ENCODE peak calls at places on chromosomes 16 and 17, in eight cellular contexts. Q, Z, P, B, N, I, O and X are unnamed samples.

GRCh38 chr16:74224828-74225227 is 71.8 kb upstream of the PSMD7 start:
- DNase-seq in P (no peak), N (no peak), Q (no peak), I (no peak), Z (no peak), B (no peak), O (no peak), X (no peak)

GRCh38 chr17:77400445-77400870 is 259.7 kb downstream of the SEC14L1 start:
- DNase-seq in Z (no peak), B (peak), P (no peak), N (peak), I (no peak), O (no peak), Q (peak), X (peak)

GRCh38 chr17:78117027-78117981 is 11.3 kb downstream of the TMC6 start:
- DNase-seq in N (no peak), O (no peak), P (no peak), Q (no peak), B (peak), Z (peak), I (no peak), X (no peak)

GRCh38 chr16:3745751-3746355 is 28.5 kb upstream of the TRAP1 start:
- DNase-seq in Z (no peak), O (no peak), P (no peak), N (no peak), I (no peak), B (no peak), Q (no peak), X (no peak)

GRCh38 chr16:31427441-31428276 is 501 bp downstream of the COX6A2 start:
- DNase-seq in I (no peak), Z (no peak), B (peak), O (no peak), P (no peak), N (peak), Q (peak), X (peak)

GRCh38 chr16:3038256-3038655 is 1.5 kb upstream of the BICDL2 start:
- DNase-seq in O (no peak), Z (no peak), Q (peak), N (peak), B (no peak), I (no peak), P (no peak), X (no peak)

GRCh38 chr17:51718945-51719344 is 439.6 kb downstream of the CA10 start:
- DNase-seq in P (no peak), Q (no peak), Z (no peak), N (no peak), B (no peak), O (no peak), I (no peak), X (no peak)

GRCh38 chr16:70478912-70479341 is 24.5 kb downstream of the FCSK start:
- DNase-seq in I (no peak), O (no peak), N (no peak), P (no peak), B (no peak), Z (no peak), Q (no peak), X (no peak)

GRCh38 chr17:57372156-57372555 is 115.8 kb downstream of the MSI2 start:
- DNase-seq in N (no peak), Z (no peak), O (no peak), I (no peak), B (no peak), Q (no peak), P (no peak), X (no peak)

GRCh38 chr17:67995568-67996191 is 589 bp downstream of the C17orf58 start:
- DNase-seq in Z (peak), I (no peak), P (no peak), Q (no peak), N (peak), O (no peak), B (peak), X (peak)

GRCh38 chr16:82363026-82363816 is 193.2 kb upstream of the MPHOSPH6 start:
- DNase-seq in N (no peak), P (no peak), I (no peak), O (no peak), B (no peak), Q (no peak), Z (no peak), X (no peak)

GRCh38 chr16:11501583-11502138 is 85.1 kb downstream of the LITAF start:
- DNase-seq in Z (no peak), Q (no peak), O (no peak), B (no peak), N (no peak), I (no peak), P (no peak), X (no peak)

GRCh38 chr16:5026664-5027063 is 7.1 kb downstream of the NAGPA start:
- DNase-seq in O (no peak), Z (no peak), B (no peak), P (no peak), N (no peak), I (no peak), Q (no peak), X (no peak)

GRCh38 chr17:28896884-28897768 is at the start of gene FLOT2:
- DNase-seq in P (no peak), I (no peak), N (peak), Z (peak), O (peak), Q (peak), B (peak), X (peak)

GRCh38 chr16:245105-245504 is 10.5 kb downstream of the FAM234A start:
- DNase-seq in I (no peak), Z (no peak), O (no peak), B (no peak), P (no peak), N (no peak), Q (no peak), X (no peak)

GRCh38 chr17:13031718-13032350 is 14.0 kb upstream of the ELAC2 start:
- DNase-seq in B (peak), Z (peak), P (no peak), Q (peak), I (no peak), N (peak), O (no peak), X (peak)

GRCh38 chr17:31596382-31597323 is 205.2 kb downstream of the RAB11FIP4 start:
- DNase-seq in Q (peak), B (no peak), Z (no peak), I (no peak), O (peak), P (peak), N (peak), X (peak)

GRCh38 chr17:81512984-81513668 is 527 bp upstream of the ACTG1 start:
- DNase-seq in Q (peak), N (peak), O (peak), P (no peak), B (peak), Z (peak), I (no peak), X (peak)

GRCh38 chr17:77738666-77739531 is 219.6 kb upstream of the TNRC6C start:
- DNase-seq in Z (no peak), N (no peak), B (no peak), I (peak), P (no peak), Q (no peak), O (peak), X (no peak)

GRCh38 chr17:40253565-40253964 is 34.1 kb upstream of the CDC6 start:
- DNase-seq in Z (no peak), B (no peak), O (no peak), Q (no peak), I (no peak), P (no peak), N (no peak), X (no peak)

GRCh38 chr17:48591435-48592077 is 1.5 kb upstream of the HOXB3 start:
- DNase-seq in Q (no peak), P (no peak), I (no peak), N (no peak), B (no peak), Z (no peak), O (no peak), X (no peak)

GRCh38 chr16:84062734-84063640 is 20.4 kb upstream of the SLC38A8 start:
- DNase-seq in Q (peak), P (no peak), I (peak), Z (peak), N (peak), B (peak), O (peak), X (peak)

GRCh38 chr16:1197237-1197866 is 27.7 kb downstream of the TPSG1 start:
- DNase-seq in B (no peak), O (no peak), P (no peak), Z (no peak), I (no peak), N (no peak), Q (no peak), X (no peak)

GRCh38 chr17:29019475-29020181 is 13.8 kb upstream of the SEZ6 start:
- DNase-seq in Q (no peak), O (no peak), I (no peak), P (no peak), Z (no peak), N (no peak), B (no peak), X (no peak)

GRCh38 chr17:76474894-76475293 is 7.5 kb downstream of the AANAT start:
- DNase-seq in B (no peak), Q (no peak), N (no peak), Z (no peak), O (no peak), P (no peak), I (no peak), X (no peak)

GRCh38 chr17:38729368-38729885 is 714 bp upstream of the CISD3 start:
- DNase-seq in N (no peak), B (no peak), Z (no peak), Q (no peak), O (no peak), P (no peak), I (no peak), X (no peak)

GRCh38 chr17:179066-179432 is 2.4 kb downstream of the DOC2B start:
- DNase-seq in P (no peak), Q (no peak), O (no peak), Z (no peak), I (no peak), N (no peak), B (no peak), X (no peak)

GRCh38 chr17:44267165-44267455 is 825 bp downstream of the SLC4A1 start:
- DNase-seq in B (no peak), I (no peak), P (no peak), O (no peak), Z (no peak), Q (no peak), N (no peak), X (no peak)
- TF ChIP-seq CTCF in B (no peak), I (no peak), P (no peak), O (no peak), Z (no peak), Q (no peak), N (no peak), X (no peak)

DNA sequence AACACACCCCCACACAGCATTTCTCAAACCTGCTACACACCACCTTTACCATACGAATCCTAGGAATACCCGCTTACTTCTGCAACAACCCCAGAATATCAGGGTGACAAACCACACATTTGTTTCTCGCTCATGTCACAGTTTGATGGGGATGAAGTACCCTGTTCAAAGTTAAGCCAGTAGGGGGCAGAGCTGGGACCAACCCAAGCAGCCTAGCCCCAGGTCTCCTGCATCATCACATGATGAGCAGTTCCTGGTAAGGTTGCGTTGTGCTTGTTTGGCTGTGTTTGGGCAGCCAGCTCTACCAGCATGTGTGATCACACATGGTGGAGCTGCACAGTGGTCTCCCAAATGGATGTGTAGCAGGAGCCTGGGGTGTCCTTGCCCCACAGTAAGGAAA is 103.6 kb upstream of the C16orf82 start:
- DNase-seq in B (no peak), I (no peak), Z (no peak), P (no peak), O (no peak), N (no peak), Q (no peak), X (peak)
- TF ChIP-seq CTCF in B (no peak), I (no peak), Z (peak), P (peak), O (no peak), N (peak), Q (no peak), X (peak)

DNA sequence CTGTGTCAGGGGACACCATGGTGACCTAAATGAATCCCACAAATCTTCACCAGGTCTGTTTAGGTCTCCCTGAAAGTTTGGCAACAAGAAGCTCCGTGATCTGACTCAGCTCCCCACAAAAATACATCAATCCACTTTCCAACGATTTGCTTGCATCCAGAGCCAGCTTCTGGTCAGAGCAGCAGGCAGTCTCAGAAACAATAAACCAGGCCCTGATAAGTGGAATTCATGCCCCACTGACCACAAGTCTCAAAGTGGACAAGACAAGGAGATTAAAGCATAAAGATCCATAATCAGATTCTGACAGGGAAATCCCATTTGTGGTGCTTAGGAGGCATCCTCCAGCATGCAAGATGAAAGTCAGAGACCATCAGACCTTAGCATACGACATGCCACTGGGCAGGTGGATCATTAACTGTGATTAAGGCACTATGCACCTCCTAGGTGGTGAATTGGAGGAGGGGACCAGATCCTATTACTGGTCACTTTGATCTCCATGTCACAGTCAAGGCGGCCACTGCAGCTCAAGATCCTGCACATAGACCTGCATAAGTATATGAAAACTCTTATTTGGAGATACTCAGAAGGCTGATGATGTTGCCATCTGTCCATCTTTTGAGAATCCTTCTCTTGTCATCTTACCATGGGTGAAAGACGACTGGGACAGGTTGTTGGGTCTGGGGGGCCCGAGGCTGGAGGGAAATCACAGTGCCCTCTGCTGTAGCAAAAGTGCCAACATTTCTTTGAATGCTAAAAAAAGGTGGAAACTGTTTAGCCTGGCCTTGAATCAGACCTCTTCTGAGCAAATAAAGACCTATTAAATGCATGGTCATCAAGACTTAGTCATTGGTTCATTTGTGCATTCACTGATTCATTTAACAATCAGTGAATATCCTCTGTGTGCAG is 309.2 kb upstream of the CCL2 start:
- DNase-seq in Q (no peak), B (no peak), O (no peak), N (no peak), I (no peak), Z (no peak), P (no peak), X (no peak)
- TF ChIP-seq CTCF in Q (no peak), B (no peak), O (no peak), N (no peak), I (no peak), Z (no peak), P (no peak), X (no peak)

GRCh38 chr17:7887038-7887481 is 1.5 kb upstream of the CHD3 start:
- DNase-seq in N (no peak), P (no peak), I (no peak), O (no peak), Q (no peak), Z (no peak), B (no peak), X (no peak)
- TF ChIP-seq CTCF in N (no peak), P (no peak), I (no peak), O (no peak), Q (no peak), Z (no peak), B (no peak), X (no peak)

DNA sequence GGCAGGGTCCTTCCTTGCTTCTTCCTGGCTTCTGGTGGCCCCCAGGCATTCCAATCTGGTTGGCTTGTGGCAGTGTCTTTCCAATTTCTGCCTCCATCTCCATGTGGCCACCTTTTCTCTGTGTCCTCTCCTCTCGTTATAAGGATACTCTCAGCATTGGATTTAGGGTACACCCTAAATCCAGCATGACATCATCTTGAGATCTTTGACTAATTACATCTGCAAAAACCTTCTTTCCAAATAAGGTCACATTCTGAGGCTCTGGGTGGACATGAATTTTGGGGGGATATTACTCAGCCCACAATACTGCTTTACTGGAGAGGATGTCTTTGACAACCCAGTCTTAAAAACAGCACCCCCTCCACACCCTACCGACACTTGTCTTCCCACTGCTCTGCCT is 18.9 kb upstream of the CFAP20 start:
- DNase-seq in P (no peak), I (no peak), B (no peak), N (no peak), Q (no peak), O (no peak), Z (no peak), X (no peak)
- TF ChIP-seq CTCF in P (no peak), I (no peak), B (no peak), N (no peak), Q (no peak), O (no peak), Z (no peak), X (no peak)

DNA sequence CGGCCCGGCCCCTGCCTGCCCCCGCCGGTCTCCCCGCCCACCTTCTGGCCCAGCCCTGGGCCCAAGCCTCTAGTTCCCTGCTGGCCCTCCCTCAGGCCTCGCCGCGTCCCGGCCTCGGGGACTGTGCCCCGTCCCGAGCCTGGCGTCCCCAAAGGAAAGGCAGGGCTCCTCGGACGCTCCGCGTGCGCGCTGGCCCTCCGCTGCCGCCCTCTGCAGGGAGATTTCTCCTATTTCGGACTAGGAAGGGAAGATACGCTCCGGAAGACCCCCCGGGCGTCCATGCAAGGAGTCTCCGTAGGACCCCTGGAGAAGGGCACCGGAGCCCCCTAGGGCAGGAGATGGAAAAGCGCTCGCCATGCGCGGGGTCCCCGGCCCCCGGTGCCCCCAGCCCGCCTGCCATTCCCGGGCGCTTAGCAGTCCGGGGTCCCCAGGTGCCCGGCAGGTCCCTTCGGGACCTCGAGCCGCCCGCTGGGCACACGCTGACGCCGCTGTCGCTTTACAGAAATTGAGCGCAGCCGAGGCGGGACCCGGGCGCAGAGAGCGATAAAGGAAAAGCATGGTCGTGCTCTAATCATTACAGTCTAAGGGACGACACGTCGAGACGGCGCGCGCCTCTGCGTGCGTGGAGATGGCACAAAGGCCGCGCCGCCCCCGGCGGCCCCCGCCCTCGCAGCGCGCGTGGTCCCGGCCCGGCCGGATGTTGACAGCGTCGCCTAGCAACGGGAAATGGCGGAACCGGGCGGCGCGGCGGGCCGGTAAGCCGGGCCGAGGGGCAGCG is at the start of gene CCDC40:
- DNase-seq in Q (peak), Z (peak), N (peak), O (peak), I (peak), B (peak), P (no peak), X (peak)
- TF ChIP-seq CTCF in Q (no peak), Z (peak), N (no peak), O (no peak), I (no peak), B (peak), P (no peak), X (no peak)